ENCODE peak calls at places on chromosomes 13 and 19, in four cellular contexts. B is NCI-H1092, J is ovary, C is colonic mucosa. Y is an unnamed sample.

GRCh38 chr19:11197291-11198174 is at the start of gene KANK2:
- DNase-seq in C (peak; percentile 89), B (peak; percentile 61), J (peak; percentile 88), Y (peak; percentile 81)

GRCh38 chr19:45852145-45852750 is 10.7 kb downstream of the SYMPK start:
- DNase-seq in J (no peak), C (no peak), B (no peak), Y (no peak)

GRCh38 chr13:110014719-110015118 is 228.3 kb upstream of the IRS2 start:
- DNase-seq in C (no peak), J (no peak), B (peak; percentile 79), Y (no peak)

GRCh38 chr13:93338906-93339305 is 112.3 kb downstream of the GPC6 start:
- DNase-seq in B (no peak), J (no peak), C (no peak), Y (no peak)

GRCh38 chr13:75357576-75358295 is 124.2 kb downstream of the TBC1D4 start:
- DNase-seq in B (peak; percentile 13), C (no peak), J (no peak), Y (peak; percentile 64)

GRCh38 chr13:73945871-73946270 is 188.3 kb downstream of the KLF12 start:
- DNase-seq in C (no peak), J (no peak), B (no peak), Y (no peak)

GRCh38 chr13:36776175-36776574 is 42.8 kb upstream of the RFXAP start:
- DNase-seq in C (no peak), B (no peak), J (no peak), Y (no peak)

GRCh38 chr19:47485210-47485609 is 1.2 kb upstream of the KPTN start:
- DNase-seq in C (no peak), B (no peak), J (no peak), Y (no peak)

GRCh38 chr13:94236876-94237275 is 242.6 kb downstream of the DCT start:
- DNase-seq in J (no peak), C (no peak), B (no peak), Y (no peak)

GRCh38 chr13:20192470-20193141 is at the start of gene GJB2:
- DNase-seq in C (peak; percentile 76), J (no peak), B (no peak), Y (no peak)

GRCh38 chr13:98368019-98368418 is 190.9 kb upstream of the RNF113B start:
- DNase-seq in B (no peak), C (no peak), J (no peak), Y (no peak)

GRCh38 chr19:54023191-54023590 is 31.8 kb downstream of the CACNG6 start:
- DNase-seq in J (no peak), C (no peak), B (no peak), Y (peak; percentile 45)

GRCh38 chr13:72166102-72166660 is 299.2 kb upstream of the DACH1 start:
- DNase-seq in B (no peak), J (no peak), C (no peak), Y (no peak)

GRCh38 chr13:98930014-98930625 is 47.7 kb downstream of the DOCK9 start:
- DNase-seq in B (no peak), C (no peak), J (no peak), Y (no peak)

GRCh38 chr13:102721800-102722231 is 27.0 kb upstream of the METTL21C start:
- DNase-seq in C (no peak), B (no peak), J (no peak), Y (no peak)

GRCh38 chr19:36225219-36225892 is 10.4 kb downstream of the ZNF146 start:
- DNase-seq in J (no peak), C (no peak), B (no peak), Y (no peak)

GRCh38 chr13:44739539-44739938 is 163.4 kb upstream of the TSC22D1 start:
- DNase-seq in C (no peak), J (no peak), B (no peak), Y (no peak)

GRCh38 chr13:25249001-25249543 is 38.2 kb downstream of the MTMR6 start:
- DNase-seq in B (no peak), C (no peak), J (no peak), Y (peak; percentile 66)

GRCh38 chr19:18225702-18226468 is at the start of gene PDE4C:
- DNase-seq in J (no peak), C (no peak), B (no peak), Y (no peak)

GRCh38 chr13:61294467-61295186 is 121.0 kb downstream of the PCDH20 start:
- DNase-seq in B (no peak), J (no peak), C (no peak), Y (no peak)

GRCh38 chr19:4911786-4912672 is 2.7 kb downstream of the UHRF1 start:
- DNase-seq in C (peak; percentile 70), B (no peak), J (peak; percentile 57), Y (peak; percentile 49)

GRCh38 chr19:38223119-38223523 is 901 bp downstream of the DPF1 start:
- DNase-seq in J (no peak), B (no peak), C (no peak), Y (no peak)

GRCh38 chr13:33797622-33798021 is 20.3 kb upstream of the RFC3 start:
- DNase-seq in J (no peak), C (no peak), B (no peak), Y (no peak)

GRCh38 chr19:5078666-5079409 is 109.9 kb downstream of the KDM4B start:
- DNase-seq in B (no peak), C (no peak), J (no peak), Y (no peak)

GRCh38 chr19:51422053-51422448 is 4.6 kb upstream of the SIGLEC10 start:
- DNase-seq in B (no peak), J (peak; percentile 21), C (peak; percentile 92), Y (peak; percentile 88)

GRCh38 chr19:11169896-11170678 is 14.5 kb upstream of the SPC24 start:
- DNase-seq in J (no peak), B (no peak), C (no peak), Y (no peak)

GRCh38 chr13:43629691-43630480 is 156.9 kb downstream of the ENOX1 start:
- DNase-seq in J (no peak), B (no peak), C (no peak), Y (peak; percentile 20)

GRCh38 chr13:81927347-81927746 is 1586.4 kb upstream of the SPRY2 start:
- DNase-seq in C (no peak), B (no peak), J (no peak), Y (no peak)

GRCh38 chr13:106753241-106753640 is 185.3 kb upstream of the ARGLU1 start:
- DNase-seq in C (no peak), B (no peak), J (no peak), Y (no peak)

GRCh38 chr13:94344126-94344863 is 135.2 kb downstream of the DCT start:
- DNase-seq in C (no peak), J (no peak), B (no peak), Y (no peak)

GRCh38 chr19:50344661-50345318 is 15.6 kb upstream of the KCNC3 start:
- DNase-seq in C (no peak), B (no peak), J (no peak), Y (peak; percentile 38)

GRCh38 chr19:16075430-16076153 is 703 bp upstream of the TPM4 start:
- DNase-seq in C (no peak), B (no peak), J (no peak), Y (no peak)

GRCh38 chr19:27822336-27822735 is 1390.6 kb downstream of the UQCRFS1 start:
- DNase-seq in C (no peak), B (no peak), J (no peak), Y (no peak)

GRCh38 chr19:17246681-17247425 is 1.1 kb upstream of the NR2F6 start:
- DNase-seq in C (peak; percentile 81), J (no peak), B (no peak), Y (no peak)

GRCh38 chr19:15623711-15624318 is 8.8 kb downstream of the CYP4F8 start:
- DNase-seq in C (no peak), J (no peak), B (no peak), Y (peak; percentile 48)

GRCh38 chr13:38008636-38009035 is 139.1 kb upstream of the TRPC4 start:
- DNase-seq in B (no peak), C (peak; percentile 37), J (no peak), Y (no peak)

Y was measured in NB4.